ENCODE peak calls at places on chromosomes 5 and 9, in six cellular contexts. M is lower leg skin, E is gastrocnemius medialis, V is breast epithelium, W is A549, B is stomach. U is an unnamed sample.

GRCh38 chr9:23492126-23493002 is 333.7 kb downstream of the ELAVL2 start:
- DNase-seq in W (peak; percentile 13), B (no peak), E (no peak), V (no peak), M (no peak), U (peak; percentile 10)

GRCh38 chr9:135980926-135981630 is 19.9 kb upstream of the UBAC1 start:
- DNase-seq in W (no peak), B (no peak), E (peak; percentile 83), V (no peak), M (no peak), U (no peak)

GRCh38 chr9:22238809-22239684 is 207.6 kb upstream of the DMRTA1 start:
- DNase-seq in V (no peak), E (no peak), W (peak; percentile 7), M (no peak), B (no peak), U (no peak)

GRCh38 chr9:135674977-135675376 is 11.9 kb downstream of the LCN9 start:
- DNase-seq in V (no peak), W (no peak), M (no peak), E (no peak), B (no peak), U (no peak)

GRCh38 chr5:144391044-144391443 is 220.4 kb downstream of the KCTD16 start:
- DNase-seq in B (no peak), M (no peak), E (no peak), W (no peak), V (no peak), U (no peak)

GRCh38 chr5:150138551-150139265 is 16.9 kb downstream of the PDGFRB start:
- DNase-seq in V (no peak), E (no peak), M (no peak), B (peak; percentile 67), W (no peak), U (peak; percentile 49)

GRCh38 chr5:73365990-73366667 is 82.4 kb downstream of the FOXD1 start:
- DNase-seq in E (no peak), V (no peak), W (no peak), B (no peak), M (no peak), U (no peak)

GRCh38 chr9:592733-593132 is 248.8 kb upstream of the DMRT1 start:
- DNase-seq in V (no peak), E (no peak), B (no peak), W (no peak), M (no peak), U (no peak)

GRCh38 chr5:79546782-79547428 is 33.0 kb upstream of the HOMER1 start:
- DNase-seq in M (no peak), V (no peak), W (no peak), E (no peak), B (no peak), U (no peak)

GRCh38 chr5:54909911-54910870 is 75.2 kb downstream of the ESM1 start:
- DNase-seq in E (no peak), B (no peak), W (no peak), M (no peak), V (no peak), U (no peak)

GRCh38 chr9:107020040-107020530 is 157.1 kb downstream of the ZNF462 start:
- DNase-seq in W (no peak), V (peak; percentile 55), E (no peak), B (no peak), M (no peak), U (peak; percentile 38)

GRCh38 chr9:117704024-117704575 is at the start of gene TLR4:
- DNase-seq in B (peak; percentile 54), W (no peak), M (peak; percentile 93), V (peak; percentile 35), E (peak; percentile 52), U (peak; percentile 36)

GRCh38 chr5:134127376-134127861 is 12.9 kb downstream of the TCF7 start:
- DNase-seq in W (no peak), V (no peak), B (peak; percentile 49), E (no peak), M (no peak), U (no peak)

DNA sequence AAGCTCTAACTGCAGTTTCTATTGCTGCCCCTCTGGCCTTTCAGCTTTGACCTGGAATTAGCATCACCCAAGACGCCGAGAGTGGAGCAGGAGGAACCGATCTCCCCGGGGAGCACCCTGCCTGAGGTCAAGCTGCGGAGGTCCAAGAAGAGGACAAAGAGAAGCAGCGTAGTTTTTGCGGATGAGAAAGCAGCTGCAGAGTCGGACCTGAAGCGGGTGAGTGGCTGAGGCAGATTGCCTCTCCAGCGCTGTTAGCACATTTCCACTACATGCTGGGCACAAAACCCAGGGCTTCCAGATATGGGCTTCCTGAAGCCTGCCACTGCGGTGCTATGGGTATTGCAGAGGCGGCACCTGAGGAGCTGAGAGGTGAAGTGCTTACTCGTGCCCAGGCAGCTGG is 26.8 kb upstream of the FOXI1 start:
- DNase-seq in W (no peak), E (no peak), V (no peak), B (no peak), M (peak; percentile 53), U (no peak)
- TF ChIP-seq POLR2A in W (no peak), E (no peak), V (no peak), B (no peak), M (no peak), U (no peak)

GRCh38 chr9:121439016-121439415 is 60.6 kb downstream of the GGTA1 start:
- DNase-seq in M (no peak), W (no peak), B (no peak), E (no peak), V (no peak), U (no peak)
- TF ChIP-seq POLR2A in M (no peak), W (no peak), B (no peak), E (no peak), V (no peak), U (no peak)

DNA sequence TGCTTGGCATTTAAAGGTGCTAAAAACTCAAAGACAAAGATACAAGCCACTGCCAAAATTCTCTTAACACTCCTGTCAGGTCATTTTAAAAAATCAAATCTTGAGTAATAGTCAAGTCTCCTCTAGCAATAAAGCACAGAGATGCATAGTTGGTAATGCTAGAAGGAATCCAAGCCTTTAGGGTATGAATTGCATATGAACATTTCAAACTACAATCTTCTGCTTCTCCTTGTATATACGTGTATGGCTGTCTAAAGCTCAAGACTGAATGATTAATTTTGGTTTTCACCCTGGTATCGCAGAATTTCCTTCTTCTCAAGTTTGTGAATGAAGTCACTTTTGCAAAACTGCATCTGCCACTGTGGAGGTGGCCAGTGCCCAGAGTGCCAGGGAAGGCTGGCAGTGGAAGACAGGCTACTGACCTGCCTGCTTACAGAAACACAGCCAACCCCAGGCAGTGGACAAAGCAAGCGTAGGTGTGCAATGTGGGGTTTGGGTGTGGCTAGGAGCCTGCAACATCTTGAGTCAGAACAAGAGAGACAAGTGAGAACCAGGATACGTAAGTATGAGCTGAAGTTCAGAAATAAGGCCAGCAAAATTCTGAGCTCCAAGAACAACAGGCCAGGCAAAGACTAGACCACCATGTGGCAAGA is 22.8 kb downstream of the MYO10 start:
- DNase-seq in V (peak; percentile 59), B (peak; percentile 60), M (no peak), E (no peak), W (no peak), U (no peak)
- TF ChIP-seq POLR2A in V (no peak), B (no peak), M (no peak), E (no peak), W (no peak), U (no peak)

GRCh38 chr9:133128152-133128551 is 7.1 kb upstream of the RALGDS start:
- DNase-seq in M (no peak), B (no peak), W (no peak), E (no peak), V (no peak), U (no peak)

GRCh38 chr9:133127340-133127981 is 6.4 kb upstream of the RALGDS start:
- DNase-seq in V (peak; percentile 95), W (no peak), E (peak; percentile 81), M (peak; percentile 95), B (peak; percentile 84), U (no peak)

GRCh38 chr9:133126697-133127339 is 5.8 kb upstream of the RALGDS start:
- DNase-seq in B (no peak), V (no peak), M (no peak), E (no peak), W (no peak), U (no peak)

GRCh38 chr9:133124123-133124948 is 3.3 kb upstream of the RALGDS start:
- DNase-seq in E (no peak), W (no peak), B (no peak), V (no peak), M (no peak), U (no peak)

GRCh38 chr9:133125706-133126696 is 5.0 kb upstream of the RALGDS start:
- DNase-seq in B (no peak), W (no peak), M (no peak), E (no peak), V (no peak), U (no peak)
- TF ChIP-seq POLR2A in B (no peak), W (no peak), M (no peak), E (no peak), V (no peak), U (no peak)

GRCh38 chr5:177490311-177490991 is 7.0 kb downstream of the PDLIM7 start:
- DNase-seq in W (no peak), M (no peak), B (no peak), E (no peak), V (no peak), U (no peak)

GRCh38 chr5:177492841-177493240 is 4.6 kb downstream of the PDLIM7 start:
- DNase-seq in E (no peak), M (no peak), B (no peak), W (no peak), V (no peak), U (no peak)

GRCh38 chr5:177490992-177491391 is 6.4 kb downstream of the PDLIM7 start:
- DNase-seq in B (no peak), E (no peak), W (no peak), V (no peak), M (no peak), U (no peak)

GRCh38 chr5:177491983-177492746 is 5.2 kb downstream of the PDLIM7 start:
- DNase-seq in B (no peak), E (no peak), V (no peak), W (no peak), M (no peak), U (no peak)

DNA sequence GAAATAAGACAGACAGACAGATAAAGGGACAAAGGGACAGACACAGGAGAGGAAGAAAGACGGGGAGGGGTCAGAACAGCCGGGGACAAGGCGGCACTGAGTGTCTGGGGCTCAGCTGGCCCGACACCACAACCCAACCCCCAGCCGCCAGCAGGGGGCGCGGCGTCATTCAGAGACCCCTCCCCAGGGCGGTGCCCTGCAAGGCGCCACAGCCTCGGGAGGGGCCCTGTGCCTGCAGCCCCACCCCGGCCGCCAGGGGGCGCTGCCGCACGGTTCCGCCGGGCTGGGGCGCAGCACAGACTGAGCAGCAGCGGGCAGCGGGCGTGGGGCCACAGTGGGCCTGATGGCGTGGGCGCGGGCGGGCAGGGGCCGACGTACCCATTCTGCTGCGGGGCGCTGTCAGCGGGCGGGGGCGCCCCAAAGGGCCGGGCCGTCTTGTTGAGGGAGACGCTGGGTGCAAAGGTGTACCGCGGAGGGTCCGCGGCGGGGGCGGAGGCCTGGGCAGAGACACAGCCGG is 5.9 kb downstream of the PDLIM7 start:
- DNase-seq in W (peak; percentile 78), M (no peak), V (no peak), B (no peak), E (no peak), U (no peak)
- TF ChIP-seq POLR2A in W (no peak), M (no peak), V (no peak), B (no peak), E (no peak), U (no peak)